ENCODE peak calls at places on chromosomes 6 and 20, in six cellular contexts. One of them, this sample, is unnamed.
A peak's percentile ranks its signal among the peaks of the same experiment; 100 is the strongest.

GRCh38 chr20:23235173-23236027 is 115.2 kb upstream of the NXT1 start:
- DNase-seq in pancreas: no peak
- DNase-seq in CD4-positive, CD25-positive, alpha-beta regulatory T cell: peak; percentile 42
- DNase-seq in cardiac muscle cell: peak; percentile 81
- DNase-seq in endodermal cell: peak; percentile 91
- DNase-seq in astrocyte: peak; percentile 25
- DNase-seq in this sample: peak; percentile 14

GRCh38 chr20:63118303-63118670 is 97.6 kb downstream of the YTHDF1 start:
- DNase-seq in pancreas: no peak
- DNase-seq in CD4-positive, CD25-positive, alpha-beta regulatory T cell: no peak
- DNase-seq in cardiac muscle cell: no peak
- DNase-seq in endodermal cell: no peak
- DNase-seq in astrocyte: no peak
- DNase-seq in this sample: no peak

GRCh38 chr20:1326031-1326930 is 2.7 kb downstream of the SDCBP2 start:
- DNase-seq in pancreas: peak; percentile 5
- DNase-seq in CD4-positive, CD25-positive, alpha-beta regulatory T cell: no peak
- DNase-seq in cardiac muscle cell: peak; percentile 68
- DNase-seq in endodermal cell: peak; percentile 15
- DNase-seq in astrocyte: no peak
- DNase-seq in this sample: no peak

GRCh38 chr6:162153120-162153519 is 574.4 kb downstream of the PRKN start:
- DNase-seq in pancreas: no peak
- DNase-seq in CD4-positive, CD25-positive, alpha-beta regulatory T cell: no peak
- DNase-seq in cardiac muscle cell: no peak
- DNase-seq in endodermal cell: no peak
- DNase-seq in astrocyte: no peak
- DNase-seq in this sample: no peak

GRCh38 chr6:18265787-18266523 is 1.6 kb upstream of the DEK start:
- DNase-seq in pancreas: no peak
- DNase-seq in CD4-positive, CD25-positive, alpha-beta regulatory T cell: no peak
- DNase-seq in cardiac muscle cell: no peak
- DNase-seq in endodermal cell: no peak
- DNase-seq in astrocyte: no peak
- DNase-seq in this sample: no peak

GRCh38 chr6:138205437-138206094 is 12.7 kb downstream of the PBOV1 start:
- DNase-seq in pancreas: no peak
- DNase-seq in CD4-positive, CD25-positive, alpha-beta regulatory T cell: no peak
- DNase-seq in cardiac muscle cell: no peak
- DNase-seq in endodermal cell: no peak
- DNase-seq in astrocyte: no peak
- DNase-seq in this sample: no peak

GRCh38 chr6:159056003-159056402 is 11.2 kb upstream of the TAGAP start:
- DNase-seq in pancreas: no peak
- DNase-seq in CD4-positive, CD25-positive, alpha-beta regulatory T cell: no peak
- DNase-seq in cardiac muscle cell: no peak
- DNase-seq in endodermal cell: no peak
- DNase-seq in astrocyte: no peak
- DNase-seq in this sample: no peak

GRCh38 chr6:154229796-154230195 is 126.8 kb downstream of the IPCEF1 start:
- DNase-seq in pancreas: no peak
- DNase-seq in CD4-positive, CD25-positive, alpha-beta regulatory T cell: peak; percentile 89
- DNase-seq in cardiac muscle cell: no peak
- DNase-seq in endodermal cell: no peak
- DNase-seq in astrocyte: no peak
- DNase-seq in this sample: peak; percentile 70

GRCh38 chr6:52362443-52363221 is 681 bp downstream of the PAQR8 start:
- DNase-seq in pancreas: peak; percentile 11
- DNase-seq in CD4-positive, CD25-positive, alpha-beta regulatory T cell: no peak
- DNase-seq in cardiac muscle cell: peak; percentile 7
- DNase-seq in endodermal cell: peak; percentile 83
- DNase-seq in astrocyte: no peak
- DNase-seq in this sample: peak; percentile 52

GRCh38 chr20:58604410-58604881 is 46.6 kb upstream of the STX16 start:
- DNase-seq in pancreas: no peak
- DNase-seq in CD4-positive, CD25-positive, alpha-beta regulatory T cell: no peak
- DNase-seq in cardiac muscle cell: no peak
- DNase-seq in endodermal cell: no peak
- DNase-seq in astrocyte: no peak
- DNase-seq in this sample: no peak

GRCh38 chr6:166201878-166202277 is 34.2 kb upstream of the TBXT start:
- DNase-seq in pancreas: no peak
- DNase-seq in CD4-positive, CD25-positive, alpha-beta regulatory T cell: no peak
- DNase-seq in cardiac muscle cell: no peak
- DNase-seq in endodermal cell: no peak
- DNase-seq in astrocyte: no peak
- DNase-seq in this sample: no peak
- H3K4me3 ChIP-seq in pancreas: no peak overlapping the region
- H3K4me3 ChIP-seq in CD4-positive, CD25-positive, alpha-beta regulatory T cell: no peak overlapping the region
- H3K4me3 ChIP-seq in cardiac muscle cell: no peak overlapping the region
- H3K4me3 ChIP-seq in endodermal cell: no peak overlapping the region
- H3K4me3 ChIP-seq in astrocyte: no peak overlapping the region
- H3K4me3 ChIP-seq in this sample: no peak overlapping the region

GRCh38 chr6:41475164-41475563 is 71.0 kb upstream of the FOXP4 start:
- DNase-seq in pancreas: no peak
- DNase-seq in CD4-positive, CD25-positive, alpha-beta regulatory T cell: no peak
- DNase-seq in cardiac muscle cell: no peak
- DNase-seq in endodermal cell: no peak
- DNase-seq in astrocyte: no peak
- DNase-seq in this sample: no peak
- H3K27me3 ChIP-seq in pancreas: no peaks in the 10 kb centered on the region
- H3K27me3 ChIP-seq in CD4-positive, CD25-positive, alpha-beta regulatory T cell: peaks cover 10% of the 10 kb centered on the region
- H3K27me3 ChIP-seq in cardiac muscle cell: peaks cover 8% of the 10 kb centered on the region
- H3K27me3 ChIP-seq in endodermal cell: peaks cover 15% of the 10 kb centered on the region
- H3K27me3 ChIP-seq in astrocyte: peaks cover 13% of the 10 kb centered on the region
- H3K27me3 ChIP-seq in this sample: no peaks in the 10 kb centered on the region

GRCh38 chr6:156854466-156855161 is 77.4 kb downstream of the ARID1B start:
- DNase-seq in pancreas: no peak
- DNase-seq in CD4-positive, CD25-positive, alpha-beta regulatory T cell: no peak
- DNase-seq in cardiac muscle cell: no peak
- DNase-seq in endodermal cell: no peak
- DNase-seq in astrocyte: no peak
- DNase-seq in this sample: no peak
- H3K4me1 ChIP-seq in pancreas: no peaks in the 10 kb centered on the region
- H3K4me1 ChIP-seq in CD4-positive, CD25-positive, alpha-beta regulatory T cell: peaks cover 55% of the 10 kb centered on the region
- H3K4me1 ChIP-seq in cardiac muscle cell: peaks cover 41% of the 10 kb centered on the region
- H3K4me1 ChIP-seq in endodermal cell: peaks cover 11% of the 10 kb centered on the region
- H3K4me1 ChIP-seq in astrocyte: peaks cover 10% of the 10 kb centered on the region
- H3K4me1 ChIP-seq in this sample: peaks cover 93% of the 10 kb centered on the region

GRCh38 chr6:44254957-44255808 is 2.1 kb downstream of the SLC35B2 start:
- DNase-seq in pancreas: no peak
- DNase-seq in CD4-positive, CD25-positive, alpha-beta regulatory T cell: no peak
- DNase-seq in cardiac muscle cell: no peak
- DNase-seq in endodermal cell: peak; percentile 70
- DNase-seq in astrocyte: no peak
- DNase-seq in this sample: no peak

GRCh38 chr6:44257007-44257752 is at the start of gene SLC35B2:
- DNase-seq in pancreas: peak; percentile 69
- DNase-seq in CD4-positive, CD25-positive, alpha-beta regulatory T cell: peak; percentile 76
- DNase-seq in cardiac muscle cell: peak; percentile 83
- DNase-seq in endodermal cell: peak; percentile 90
- DNase-seq in astrocyte: peak; percentile 60
- DNase-seq in this sample: peak; percentile 70

GRCh38 chr6:44256291-44257006 is 879 bp downstream of the SLC35B2 start:
- DNase-seq in pancreas: peak; percentile 49
- DNase-seq in CD4-positive, CD25-positive, alpha-beta regulatory T cell: no peak
- DNase-seq in cardiac muscle cell: no peak
- DNase-seq in endodermal cell: no peak
- DNase-seq in astrocyte: no peak
- DNase-seq in this sample: no peak

GRCh38 chr6:44254201-44254956 is 2.9 kb downstream of the SLC35B2 start:
- DNase-seq in pancreas: no peak
- DNase-seq in CD4-positive, CD25-positive, alpha-beta regulatory T cell: no peak
- DNase-seq in cardiac muscle cell: no peak
- DNase-seq in endodermal cell: peak; percentile 73
- DNase-seq in astrocyte: no peak
- DNase-seq in this sample: no peak

GRCh38 chr6:44255848-44256247 is 1.5 kb downstream of the SLC35B2 start:
- DNase-seq in pancreas: no peak
- DNase-seq in CD4-positive, CD25-positive, alpha-beta regulatory T cell: no peak
- DNase-seq in cardiac muscle cell: no peak
- DNase-seq in endodermal cell: no peak
- DNase-seq in astrocyte: no peak
- DNase-seq in this sample: no peak
- H3K4me3 ChIP-seq in pancreas: no peak overlapping the region
- H3K4me3 ChIP-seq in CD4-positive, CD25-positive, alpha-beta regulatory T cell: peak overlapping the region; percentile 67
- H3K4me3 ChIP-seq in cardiac muscle cell: peak overlapping the region; percentile 88
- H3K4me3 ChIP-seq in endodermal cell: peak overlapping the region; percentile 96
- H3K4me3 ChIP-seq in astrocyte: peak overlapping the region; percentile 85
- H3K4me3 ChIP-seq in this sample: no peak overlapping the region

GRCh38 chr6:168120390-168121307 is 41.6 kb upstream of the FRMD1 start:
- DNase-seq in pancreas: no peak
- DNase-seq in CD4-positive, CD25-positive, alpha-beta regulatory T cell: no peak
- DNase-seq in cardiac muscle cell: no peak
- DNase-seq in endodermal cell: peak; percentile 39
- DNase-seq in astrocyte: no peak
- DNase-seq in this sample: no peak
- H3K27me3 ChIP-seq in pancreas: no peaks in the 10 kb centered on the region
- H3K27me3 ChIP-seq in CD4-positive, CD25-positive, alpha-beta regulatory T cell: no peaks in the 10 kb centered on the region
- H3K27me3 ChIP-seq in cardiac muscle cell: no peaks in the 10 kb centered on the region
- H3K27me3 ChIP-seq in endodermal cell: no peaks in the 10 kb centered on the region
- H3K27me3 ChIP-seq in astrocyte: peaks cover 2% of the 10 kb centered on the region
- H3K27me3 ChIP-seq in this sample: no peaks in the 10 kb centered on the region

GRCh38 chr6:157539421-157539822 is 158.4 kb downstream of the ZDHHC14 start:
- DNase-seq in pancreas: no peak
- DNase-seq in CD4-positive, CD25-positive, alpha-beta regulatory T cell: no peak
- DNase-seq in cardiac muscle cell: no peak
- DNase-seq in endodermal cell: peak; percentile 30
- DNase-seq in astrocyte: no peak
- DNase-seq in this sample: no peak
- H3K4me1 ChIP-seq in pancreas: peaks cover 9% of the 10 kb centered on the region
- H3K4me1 ChIP-seq in CD4-positive, CD25-positive, alpha-beta regulatory T cell: peaks cover 13% of the 10 kb centered on the region
- H3K4me1 ChIP-seq in cardiac muscle cell: peaks cover 7% of the 10 kb centered on the region
- H3K4me1 ChIP-seq in endodermal cell: no peaks in the 10 kb centered on the region
- H3K4me1 ChIP-seq in astrocyte: peaks cover 13% of the 10 kb centered on the region
- H3K4me1 ChIP-seq in this sample: peaks cover 41% of the 10 kb centered on the region

DNA sequence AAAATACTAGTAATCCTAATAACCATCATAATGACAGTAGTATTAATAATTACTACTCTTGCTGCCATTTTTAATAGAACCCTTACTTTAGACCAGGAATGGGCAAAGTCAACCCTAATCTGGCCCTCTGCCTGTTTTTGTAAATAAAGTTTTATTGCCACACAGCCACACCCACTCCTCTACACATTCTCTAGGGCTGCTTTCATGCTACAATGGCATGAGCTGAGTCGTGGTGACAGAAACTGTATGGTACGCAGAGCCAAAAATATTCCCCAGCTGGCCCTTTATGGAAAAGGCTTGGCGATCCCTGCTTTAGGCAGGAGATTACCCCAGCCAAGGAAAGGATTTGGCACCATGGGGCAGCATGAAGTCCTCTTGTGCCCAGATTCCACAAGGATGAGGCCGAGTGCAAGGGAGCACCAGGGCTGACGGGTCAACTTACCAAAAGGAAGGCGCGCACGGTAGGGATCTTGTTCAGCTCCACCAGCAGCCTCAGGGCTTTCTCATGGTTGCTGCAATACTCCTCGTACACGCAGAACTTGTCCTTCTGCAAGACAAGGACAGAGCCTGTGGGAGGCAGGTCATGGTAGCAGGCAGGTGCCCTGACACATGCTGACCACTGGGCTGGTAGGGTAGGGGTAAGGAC is 93.6 kb downstream of the PREX1 start:
- DNase-seq in pancreas: no peak
- DNase-seq in CD4-positive, CD25-positive, alpha-beta regulatory T cell: no peak
- DNase-seq in cardiac muscle cell: no peak
- DNase-seq in endodermal cell: no peak
- DNase-seq in astrocyte: no peak
- DNase-seq in this sample: no peak
- H3K4me3 ChIP-seq in pancreas: no peak overlapping the region
- H3K4me3 ChIP-seq in CD4-positive, CD25-positive, alpha-beta regulatory T cell: no peak overlapping the region
- H3K4me3 ChIP-seq in cardiac muscle cell: no peak overlapping the region
- H3K4me3 ChIP-seq in endodermal cell: no peak overlapping the region
- H3K4me3 ChIP-seq in astrocyte: no peak overlapping the region
- H3K4me3 ChIP-seq in this sample: no peak overlapping the region

GRCh38 chr6:133889557-133890301 is 816 bp downstream of the TCF21 start:
- DNase-seq in pancreas: no peak
- DNase-seq in CD4-positive, CD25-positive, alpha-beta regulatory T cell: no peak
- DNase-seq in cardiac muscle cell: peak; percentile 68
- DNase-seq in endodermal cell: peak; percentile 84
- DNase-seq in astrocyte: no peak
- DNase-seq in this sample: no peak

GRCh38 chr6:133890941-133891813 is 2.3 kb downstream of the TCF21 start:
- DNase-seq in pancreas: no peak
- DNase-seq in CD4-positive, CD25-positive, alpha-beta regulatory T cell: no peak
- DNase-seq in cardiac muscle cell: peak; percentile 53
- DNase-seq in endodermal cell: peak; percentile 84
- DNase-seq in astrocyte: no peak
- DNase-seq in this sample: no peak

GRCh38 chr6:133893324-133893692 is 4.4 kb downstream of the TCF21 start:
- DNase-seq in pancreas: no peak
- DNase-seq in CD4-positive, CD25-positive, alpha-beta regulatory T cell: no peak
- DNase-seq in cardiac muscle cell: no peak
- DNase-seq in endodermal cell: no peak
- DNase-seq in astrocyte: no peak
- DNase-seq in this sample: no peak

GRCh38 chr6:133892444-133893323 is 3.8 kb downstream of the TCF21 start:
- DNase-seq in pancreas: no peak
- DNase-seq in CD4-positive, CD25-positive, alpha-beta regulatory T cell: no peak
- DNase-seq in cardiac muscle cell: no peak
- DNase-seq in endodermal cell: peak; percentile 66
- DNase-seq in astrocyte: no peak
- DNase-seq in this sample: no peak

GRCh38 chr6:133891814-133892443 is 3.0 kb downstream of the TCF21 start:
- DNase-seq in pancreas: no peak
- DNase-seq in CD4-positive, CD25-positive, alpha-beta regulatory T cell: no peak
- DNase-seq in cardiac muscle cell: no peak
- DNase-seq in endodermal cell: no peak
- DNase-seq in astrocyte: no peak
- DNase-seq in this sample: no peak
- H3K27me3 ChIP-seq in pancreas: no peaks in the 10 kb centered on the region
- H3K27me3 ChIP-seq in CD4-positive, CD25-positive, alpha-beta regulatory T cell: peaks cover 75% of the 10 kb centered on the region
- H3K27me3 ChIP-seq in cardiac muscle cell: peaks cover 99% of the 10 kb centered on the region
- H3K27me3 ChIP-seq in endodermal cell: peaks cover 100% of the 10 kb centered on the region
- H3K27me3 ChIP-seq in astrocyte: peaks cover 99% of the 10 kb centered on the region
- H3K27me3 ChIP-seq in this sample: peaks cover 82% of the 10 kb centered on the region

GRCh38 chr6:56245903-56246351 is 1.5 kb downstream of the COL21A1 start:
- DNase-seq in pancreas: no peak
- DNase-seq in CD4-positive, CD25-positive, alpha-beta regulatory T cell: no peak
- DNase-seq in cardiac muscle cell: peak; percentile 35
- DNase-seq in endodermal cell: no peak
- DNase-seq in astrocyte: no peak
- DNase-seq in this sample: no peak

GRCh38 chr6:56243518-56244070 is 3.8 kb downstream of the COL21A1 start:
- DNase-seq in pancreas: no peak
- DNase-seq in CD4-positive, CD25-positive, alpha-beta regulatory T cell: no peak
- DNase-seq in cardiac muscle cell: no peak
- DNase-seq in endodermal cell: no peak
- DNase-seq in astrocyte: no peak
- DNase-seq in this sample: no peak

GRCh38 chr6:56242343-56242742 is 5.0 kb downstream of the COL21A1 start:
- DNase-seq in pancreas: no peak
- DNase-seq in CD4-positive, CD25-positive, alpha-beta regulatory T cell: no peak
- DNase-seq in cardiac muscle cell: no peak
- DNase-seq in endodermal cell: no peak
- DNase-seq in astrocyte: no peak
- DNase-seq in this sample: no peak

GRCh38 chr6:56244528-56245253 is 2.7 kb downstream of the COL21A1 start:
- DNase-seq in pancreas: no peak
- DNase-seq in CD4-positive, CD25-positive, alpha-beta regulatory T cell: no peak
- DNase-seq in cardiac muscle cell: no peak
- DNase-seq in endodermal cell: no peak
- DNase-seq in astrocyte: no peak
- DNase-seq in this sample: no peak

GRCh38 chr6:56244089-56244488 is 3.3 kb downstream of the COL21A1 start:
- DNase-seq in pancreas: no peak
- DNase-seq in CD4-positive, CD25-positive, alpha-beta regulatory T cell: no peak
- DNase-seq in cardiac muscle cell: no peak
- DNase-seq in endodermal cell: no peak
- DNase-seq in astrocyte: no peak
- DNase-seq in this sample: no peak
- H3K4me1 ChIP-seq in pancreas: no peaks in the 10 kb centered on the region
- H3K4me1 ChIP-seq in CD4-positive, CD25-positive, alpha-beta regulatory T cell: no peaks in the 10 kb centered on the region
- H3K4me1 ChIP-seq in cardiac muscle cell: peaks cover 1% of the 10 kb centered on the region
- H3K4me1 ChIP-seq in endodermal cell: no peaks in the 10 kb centered on the region
- H3K4me1 ChIP-seq in astrocyte: peaks cover 13% of the 10 kb centered on the region
- H3K4me1 ChIP-seq in this sample: no peaks in the 10 kb centered on the region

This sample was measured in CD4-positive, alpha-beta memory T cell.